ENCODE peak calls at places on chromosome 18, in five cellular contexts. J, K, C, V and W are unnamed samples. For H3K4me1 and H3K9me3, the result is how much of the 10 kb centered on the place peaks cover.

GRCh38 chr18:59270689-59271257 is 2.5 kb downstream of the RAX start:
- DNase-seq in J (no peak), K (no peak), C (no peak), V (no peak), W (no peak)

GRCh38 chr18:23401400-23402347 is 51.4 kb upstream of the RIOK3 start:
- DNase-seq in J (no peak), K (no peak), C (peak), V (peak), W (peak)

GRCh38 chr18:58814317-58814716 is 50.4 kb upstream of the ZNF532 start:
- DNase-seq in J (no peak), K (no peak), C (no peak), V (no peak), W (no peak)

GRCh38 chr18:37182340-37183135 is 353.6 kb downstream of the KIAA1328 start:
- DNase-seq in J (no peak), K (no peak), C (no peak), V (no peak), W (no peak)

GRCh38 chr18:77866309-77866708 is 616.7 kb downstream of the GALR1 start:
- DNase-seq in J (no peak), K (no peak), C (no peak), V (no peak), W (no peak)

GRCh38 chr18:61108706-61109105 is 224.5 kb upstream of the CDH20 start:
- DNase-seq in J (no peak), K (no peak), C (no peak), V (no peak), W (no peak)

GRCh38 chr18:74806700-74807416 is 209.2 kb downstream of the ZNF407 start:
- DNase-seq in J (peak), K (no peak), C (peak), V (no peak), W (no peak)

GRCh38 chr18:73752546-73752945 is 395.1 kb downstream of the FBXO15 start:
- DNase-seq in J (no peak), K (no peak), C (peak), V (no peak), W (no peak)

GRCh38 chr18:51107082-51107481 is 77.1 kb downstream of the SMAD4 start:
- DNase-seq in J (no peak), K (no peak), C (no peak), V (no peak), W (no peak)

GRCh38 chr18:78390348-78390929 is 589.2 kb upstream of the SALL3 start:
- DNase-seq in J (no peak), K (no peak), C (no peak), V (no peak), W (no peak)

GRCh38 chr18:79595876-79596374 is 83.7 kb upstream of the CTDP1 start:
- DNase-seq in J (no peak), K (no peak), C (no peak), V (peak), W (no peak)

GRCh38 chr18:8603663-8604520 is 5.3 kb upstream of the RAB12 start:
- DNase-seq in J (no peak), K (no peak), C (no peak), V (no peak), W (no peak)

GRCh38 chr18:69759046-69759445 is 188.6 kb downstream of the CD226 start:
- DNase-seq in J (no peak), K (no peak), C (no peak), V (no peak), W (no peak)

GRCh38 chr18:48616484-48617255 is 77.8 kb downstream of the CTIF start:
- DNase-seq in J (no peak), K (no peak), C (no peak), V (no peak), W (no peak)

GRCh38 chr18:6879508-6880195 is 150.1 kb downstream of the ARHGAP28 start:
- DNase-seq in J (no peak), K (no peak), C (no peak), V (no peak), W (no peak)

GRCh38 chr18:23548719-23549118 is 37.6 kb downstream of the NPC1 start:
- DNase-seq in J (no peak), K (no peak), C (no peak), V (no peak), W (no peak)

GRCh38 chr18:44715245-44715644 is 34.6 kb downstream of the SETBP1 start:
- DNase-seq in J (no peak), K (peak), C (no peak), V (peak), W (no peak)

GRCh38 chr18:21682276-21683051 is 22.1 kb downstream of the ABHD3 start:
- DNase-seq in J (no peak), K (no peak), C (no peak), V (no peak), W (peak)

GRCh38 chr18:47235096-47235495 is 16.4 kb downstream of the SKOR2 start:
- DNase-seq in J (no peak), K (no peak), C (no peak), V (no peak), W (no peak)

GRCh38 chr18:69968073-69968472 is 20.4 kb upstream of the CD226 start:
- DNase-seq in J (no peak), K (no peak), C (no peak), V (no peak), W (no peak)

GRCh38 chr18:64713284-64713683 is 564.4 kb upstream of the LINC00305 start:
- DNase-seq in J (no peak), K (no peak), C (no peak), V (no peak), W (no peak)

GRCh38 chr18:12239426-12239825 is 14.7 kb upstream of the CIDEA start:
- DNase-seq in J (no peak), K (no peak), C (no peak), V (no peak), W (no peak)

GRCh38 chr18:8658858-8659485 is 46.4 kb upstream of the MTCL1 start:
- DNase-seq in J (no peak), K (no peak), C (no peak), V (no peak), W (no peak)

GRCh38 chr18:23259701-23260661 is 124.7 kb downstream of the CABLES1 start:
- DNase-seq in J (no peak), K (peak), C (peak), V (peak), W (peak)

GRCh38 chr18:79077181-79077580 is 8.0 kb downstream of the ATP9B start:
- DNase-seq in J (no peak), K (no peak), C (no peak), V (no peak), W (no peak)

GRCh38 chr18:63131944-63132818 is 187.4 kb downstream of the BCL2 start:
- DNase-seq in J (no peak), K (no peak), C (no peak), V (no peak), W (no peak)
- H3K4me1 ChIP-seq in J (under half), K (under half), C (under half), V (under half), W (under half)

GRCh38 chr18:14930076-14930475 is 182.1 kb downstream of the ANKRD30B start:
- DNase-seq in J (no peak), K (no peak), C (no peak), V (no peak), W (no peak)

GRCh38 chr18:14936313-14936712 is 188.3 kb downstream of the ANKRD30B start:
- DNase-seq in J (no peak), K (no peak), C (no peak), V (no peak), W (no peak)

GRCh38 chr18:14930576-14930975 is 182.6 kb downstream of the ANKRD30B start:
- DNase-seq in J (no peak), K (no peak), C (no peak), V (no peak), W (no peak)

GRCh38 chr18:14935210-14935609 is 187.2 kb downstream of the ANKRD30B start:
- DNase-seq in J (no peak), K (no peak), C (no peak), V (no peak), W (no peak)

GRCh38 chr18:14933049-14933851 is 185.3 kb downstream of the ANKRD30B start:
- DNase-seq in J (no peak), K (no peak), C (no peak), V (no peak), W (no peak)
- H3K9me3 ChIP-seq in J (under half), K (under half), C (under half), V (under half), W (under half)

DNA sequence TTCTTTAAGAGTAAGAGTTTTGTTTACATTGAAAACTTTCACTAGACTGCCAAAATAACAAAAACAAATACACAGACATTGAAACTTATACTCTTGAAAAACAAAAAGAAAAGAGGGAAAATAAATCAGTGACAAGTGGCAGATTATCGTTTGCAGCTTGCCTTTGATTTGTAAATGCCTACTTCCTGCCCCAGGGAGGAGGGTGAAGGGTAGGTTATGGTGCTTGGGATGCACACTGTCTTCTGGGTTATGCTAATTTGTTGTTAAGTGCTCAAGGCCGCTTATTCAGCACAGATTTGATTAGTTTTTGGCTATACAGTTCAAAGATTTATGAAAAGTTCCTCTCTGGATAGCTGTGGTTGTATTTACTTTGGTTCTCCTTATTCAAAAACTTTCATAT is 198.7 kb downstream of the TGIF1 start:
- DNase-seq in J (no peak), K (no peak), C (no peak), V (no peak), W (peak)
- H3K4me3 ChIP-seq in J (no peak), K (no peak), C (no peak), V (no peak), W (no peak)

GRCh38 chr18:29164993-29165599 is 988.2 kb upstream of the CDH2 start:
- DNase-seq in J (peak), K (no peak), C (peak), V (no peak), W (no peak)
- H3K4me1 ChIP-seq in J (under half), K (under half), C (under half), V (under half), W (under half)

GRCh38 chr18:55737781-55738468 is 149.9 kb upstream of the TCF4 start:
- DNase-seq in J (no peak), K (no peak), C (no peak), V (no peak), W (no peak)

GRCh38 chr18:55738483-55739114 is 150.6 kb upstream of the TCF4 start:
- DNase-seq in J (no peak), K (no peak), C (no peak), V (no peak), W (no peak)

GRCh38 chr18:55735199-55735855 is 147.3 kb upstream of the TCF4 start:
- DNase-seq in J (no peak), K (no peak), C (no peak), V (no peak), W (no peak)

GRCh38 chr18:55737266-55737665 is 149.3 kb upstream of the TCF4 start:
- DNase-seq in J (no peak), K (no peak), C (no peak), V (no peak), W (no peak)

DNA sequence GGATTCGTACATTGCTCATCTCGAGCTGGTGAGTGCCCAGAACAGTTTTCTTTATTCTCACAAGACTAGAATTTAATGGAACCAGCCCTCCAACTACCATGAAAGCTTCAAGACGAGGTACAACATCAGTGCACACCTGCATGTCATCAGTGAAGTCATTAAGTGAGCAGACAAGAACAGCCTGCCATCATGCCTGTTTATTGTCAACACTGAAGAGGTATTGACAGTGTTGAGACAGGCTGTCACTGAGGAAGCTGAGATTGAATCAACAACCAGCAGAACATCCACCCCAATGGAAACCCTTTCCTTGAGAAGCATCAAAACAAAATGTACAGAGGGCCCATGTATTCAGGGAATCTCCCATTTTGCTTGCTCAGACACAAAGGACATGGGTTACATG is 148.0 kb upstream of the TCF4 start:
- DNase-seq in J (no peak), K (no peak), C (no peak), V (no peak), W (no peak)
- H3K9me3 ChIP-seq in J (under half), K (under half), C (under half), V (under half), W (under half)

DNA sequence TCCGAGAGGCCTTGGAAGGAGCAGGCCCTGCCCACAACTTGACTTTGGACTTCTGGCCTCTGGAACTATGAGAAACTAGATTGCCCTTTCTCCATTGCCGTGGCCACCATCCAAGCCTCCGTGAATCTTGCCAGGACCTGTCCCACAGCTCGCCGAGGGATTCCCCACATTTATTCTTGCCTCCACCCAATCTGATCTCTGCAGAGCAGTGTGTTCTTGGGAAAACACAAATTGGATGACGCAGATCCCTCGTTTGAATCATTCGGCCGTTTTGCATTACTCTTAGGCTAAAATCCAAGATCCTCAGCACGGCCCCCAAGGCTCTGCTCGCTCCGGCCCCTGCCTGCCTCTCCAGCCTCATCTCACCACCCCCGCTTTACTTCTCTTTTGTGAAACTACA is 364.2 kb downstream of the ZNF516 start:
- DNase-seq in J (no peak), K (peak), C (no peak), V (no peak), W (no peak)
- H3K4me3 ChIP-seq in J (no peak), K (no peak), C (no peak), V (no peak), W (no peak)

GRCh38 chr18:35121531-35121930 is 80.3 kb downstream of the MAPRE2 start:
- DNase-seq in J (no peak), K (no peak), C (no peak), V (no peak), W (no peak)

GRCh38 chr18:35121038-35121437 is 79.8 kb downstream of the MAPRE2 start:
- DNase-seq in J (no peak), K (no peak), C (no peak), V (no peak), W (no peak)

GRCh38 chr18:35118641-35119040 is 77.4 kb downstream of the MAPRE2 start:
- DNase-seq in J (no peak), K (no peak), C (no peak), V (no peak), W (no peak)

GRCh38 chr18:35123811-35124210 is 82.6 kb downstream of the MAPRE2 start:
- DNase-seq in J (no peak), K (no peak), C (no peak), V (no peak), W (no peak)

DNA sequence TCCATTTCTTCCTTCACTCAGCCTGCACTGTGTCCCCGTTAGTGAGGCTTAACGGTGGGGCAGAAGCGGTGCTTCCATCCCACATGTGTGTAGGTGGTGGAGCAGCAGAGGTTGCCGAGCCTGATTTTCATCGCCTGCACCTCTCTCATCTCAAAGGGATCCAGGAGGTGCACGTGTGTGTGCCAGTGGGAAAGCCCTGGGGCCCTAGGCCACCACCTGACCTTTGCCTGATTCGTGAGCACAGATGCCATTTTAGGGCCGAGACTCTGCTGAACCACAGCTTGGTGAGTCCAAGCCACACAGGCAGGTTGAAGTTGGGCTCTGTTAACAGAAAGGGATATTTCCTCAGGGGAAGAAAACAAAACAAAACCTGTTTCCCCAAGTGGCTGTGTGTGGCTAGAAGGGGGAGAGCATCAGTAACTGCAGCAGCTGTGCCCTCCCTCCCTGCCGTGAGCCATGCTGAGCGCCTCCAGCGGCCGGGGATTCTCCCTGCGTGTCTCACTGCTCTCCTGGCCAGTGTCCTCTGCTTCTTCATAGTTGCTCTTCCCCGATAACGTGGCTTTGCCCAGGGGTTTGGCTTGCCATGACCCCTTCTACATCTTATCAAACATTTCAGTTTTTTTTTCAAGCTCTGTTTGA is 81.5 kb downstream of the MAPRE2 start:
- DNase-seq in J (no peak), K (no peak), C (no peak), V (no peak), W (no peak)
- H3K4me1 ChIP-seq in J (under half), K (under half), C (under half), V (under half), W (under half)

GRCh38 chr18:72601481-72601880 is 57.3 kb upstream of the CBLN2 start:
- DNase-seq in J (no peak), K (no peak), C (no peak), V (no peak), W (no peak)
- H3K9me3 ChIP-seq in J (under half), K (under half), C (under half), V (under half), W (under half)

DNA sequence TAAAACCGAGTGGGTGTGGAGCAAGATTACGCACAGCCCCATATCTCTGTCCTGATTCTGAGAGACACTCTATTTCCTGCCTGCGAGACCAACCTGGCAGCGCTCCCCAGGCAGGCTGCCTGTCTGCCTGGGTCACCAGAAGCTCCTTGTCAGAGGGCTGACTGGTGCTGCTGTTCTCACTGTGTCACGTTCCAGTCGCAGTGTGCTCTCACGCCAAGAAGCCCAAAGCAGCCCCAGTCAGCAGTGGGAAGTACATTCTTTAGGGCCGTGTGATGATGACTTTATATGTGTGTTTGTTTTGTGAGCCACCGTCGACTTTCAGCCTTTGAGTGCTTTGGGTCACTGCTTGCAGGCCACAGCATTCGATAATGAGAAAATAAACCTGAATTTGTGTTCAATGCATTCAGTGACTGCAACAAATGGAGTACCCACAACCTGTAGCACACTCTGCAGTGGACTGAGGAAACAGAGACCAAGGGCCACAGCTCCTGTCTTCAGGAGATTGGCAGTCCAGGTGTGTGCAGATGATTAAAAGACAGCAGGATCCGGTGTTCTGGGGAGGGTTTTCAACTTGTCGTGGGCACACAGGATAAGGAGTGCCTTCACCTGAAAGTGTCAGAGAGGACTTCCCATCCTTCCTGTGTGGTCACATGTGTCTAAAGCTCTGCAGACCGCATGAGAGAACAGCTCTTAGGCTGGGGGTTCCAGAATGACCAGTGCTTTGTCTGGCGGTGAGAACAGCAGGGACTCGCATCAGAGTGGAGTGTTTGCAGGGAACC is 4.8 kb downstream of the TNFRSF11A start:
- DNase-seq in J (no peak), K (peak), C (no peak), V (no peak), W (no peak)
- H3K4me3 ChIP-seq in J (no peak), K (no peak), C (no peak), V (no peak), W (no peak)

GRCh38 chr18:45775241-45775676 is 50.2 kb upstream of the SIGLEC15 start:
- DNase-seq in J (peak), K (peak), C (peak), V (peak), W (no peak)
- H3K4me1 ChIP-seq in J (under half), K (under half), C (under half), V (under half), W (under half)